ENCODE peak calls at places on chromosomes 16 and 17, in nine cellular contexts. One of them, this sample, is unnamed. For H3K4me1, the result is how much of the 10 kb centered on the place peaks cover.

GRCh38 chr16:17467923-17468540 is 2.7 kb downstream of the XYLT1 start:
- DNase-seq in mesendoderm: peak
- DNase-seq in right atrium auricular region: peak
- DNase-seq in effector memory CD4-positive, alpha-beta T cell: no peak
- DNase-seq in left ventricle myocardium inferior: peak
- DNase-seq in heart left ventricle: peak
- DNase-seq in GM23248: peak
- DNase-seq in colonic mucosa: peak
- DNase-seq in kidney: peak
- DNase-seq in this sample: peak

GRCh38 chr16:74623214-74623842 is 16.4 kb upstream of the GLG1 start:
- DNase-seq in mesendoderm: peak
- DNase-seq in right atrium auricular region: no peak
- DNase-seq in effector memory CD4-positive, alpha-beta T cell: no peak
- DNase-seq in left ventricle myocardium inferior: no peak
- DNase-seq in heart left ventricle: no peak
- DNase-seq in GM23248: peak
- DNase-seq in colonic mucosa: no peak
- DNase-seq in kidney: no peak
- DNase-seq in this sample: peak

GRCh38 chr17:33753452-33753851 is 460.4 kb upstream of the ASIC2 start:
- DNase-seq in mesendoderm: no peak
- DNase-seq in right atrium auricular region: no peak
- DNase-seq in effector memory CD4-positive, alpha-beta T cell: no peak
- DNase-seq in left ventricle myocardium inferior: no peak
- DNase-seq in heart left ventricle: no peak
- DNase-seq in GM23248: no peak
- DNase-seq in colonic mucosa: no peak
- DNase-seq in kidney: no peak
- DNase-seq in this sample: no peak

GRCh38 chr17:44235583-44235936 is 16.1 kb upstream of the UBTF start:
- DNase-seq in mesendoderm: no peak
- DNase-seq in right atrium auricular region: no peak
- DNase-seq in effector memory CD4-positive, alpha-beta T cell: no peak
- DNase-seq in left ventricle myocardium inferior: no peak
- DNase-seq in heart left ventricle: no peak
- DNase-seq in GM23248: peak
- DNase-seq in colonic mucosa: no peak
- DNase-seq in kidney: no peak
- DNase-seq in this sample: no peak

GRCh38 chr16:80997139-80997798 is 9.4 kb downstream of the CMC2 start:
- DNase-seq in mesendoderm: no peak
- DNase-seq in right atrium auricular region: no peak
- DNase-seq in effector memory CD4-positive, alpha-beta T cell: no peak
- DNase-seq in left ventricle myocardium inferior: no peak
- DNase-seq in heart left ventricle: no peak
- DNase-seq in GM23248: peak
- DNase-seq in colonic mucosa: no peak
- DNase-seq in kidney: no peak
- DNase-seq in this sample: peak

GRCh38 chr16:17572145-17572544 is 101.4 kb upstream of the XYLT1 start:
- DNase-seq in mesendoderm: peak
- DNase-seq in right atrium auricular region: no peak
- DNase-seq in effector memory CD4-positive, alpha-beta T cell: no peak
- DNase-seq in left ventricle myocardium inferior: no peak
- DNase-seq in heart left ventricle: no peak
- DNase-seq in GM23248: no peak
- DNase-seq in colonic mucosa: no peak
- DNase-seq in kidney: no peak
- DNase-seq in this sample: peak

GRCh38 chr16:82936941-82937551 is 310.3 kb downstream of the CDH13 start:
- DNase-seq in mesendoderm: peak
- DNase-seq in right atrium auricular region: no peak
- DNase-seq in effector memory CD4-positive, alpha-beta T cell: no peak
- DNase-seq in left ventricle myocardium inferior: no peak
- DNase-seq in heart left ventricle: no peak
- DNase-seq in GM23248: peak
- DNase-seq in colonic mucosa: no peak
- DNase-seq in kidney: no peak
- DNase-seq in this sample: no peak

GRCh38 chr16:49527621-49528020 is 154.0 kb downstream of the C16orf78 start:
- DNase-seq in mesendoderm: no peak
- DNase-seq in right atrium auricular region: no peak
- DNase-seq in effector memory CD4-positive, alpha-beta T cell: no peak
- DNase-seq in left ventricle myocardium inferior: no peak
- DNase-seq in heart left ventricle: no peak
- DNase-seq in GM23248: no peak
- DNase-seq in colonic mucosa: peak
- DNase-seq in kidney: peak
- DNase-seq in this sample: no peak

GRCh38 chr16:67419502-67419901 is 3.2 kb upstream of the ZDHHC1 start:
- DNase-seq in mesendoderm: no peak
- DNase-seq in right atrium auricular region: no peak
- DNase-seq in effector memory CD4-positive, alpha-beta T cell: no peak
- DNase-seq in left ventricle myocardium inferior: no peak
- DNase-seq in heart left ventricle: no peak
- DNase-seq in GM23248: no peak
- DNase-seq in colonic mucosa: no peak
- DNase-seq in kidney: no peak
- DNase-seq in this sample: no peak

GRCh38 chr17:65220732-65221131 is 83.6 kb downstream of the RGS9 start:
- DNase-seq in mesendoderm: peak
- DNase-seq in right atrium auricular region: no peak
- DNase-seq in effector memory CD4-positive, alpha-beta T cell: no peak
- DNase-seq in left ventricle myocardium inferior: no peak
- DNase-seq in heart left ventricle: no peak
- DNase-seq in GM23248: peak
- DNase-seq in colonic mucosa: no peak
- DNase-seq in kidney: no peak
- DNase-seq in this sample: no peak

GRCh38 chr16:82004651-82005490 is 6.4 kb downstream of the SDR42E1 start:
- DNase-seq in mesendoderm: peak
- DNase-seq in right atrium auricular region: no peak
- DNase-seq in effector memory CD4-positive, alpha-beta T cell: no peak
- DNase-seq in left ventricle myocardium inferior: peak
- DNase-seq in heart left ventricle: peak
- DNase-seq in GM23248: no peak
- DNase-seq in colonic mucosa: no peak
- DNase-seq in kidney: no peak
- DNase-seq in this sample: no peak

GRCh38 chr16:23132921-23133532 is 16.2 kb downstream of the USP31 start:
- DNase-seq in mesendoderm: no peak
- DNase-seq in right atrium auricular region: no peak
- DNase-seq in effector memory CD4-positive, alpha-beta T cell: no peak
- DNase-seq in left ventricle myocardium inferior: peak
- DNase-seq in heart left ventricle: peak
- DNase-seq in GM23248: peak
- DNase-seq in colonic mucosa: no peak
- DNase-seq in kidney: no peak
- DNase-seq in this sample: no peak

GRCh38 chr16:86836503-86837125 is 258.3 kb downstream of the FOXL1 start:
- DNase-seq in mesendoderm: no peak
- DNase-seq in right atrium auricular region: no peak
- DNase-seq in effector memory CD4-positive, alpha-beta T cell: no peak
- DNase-seq in left ventricle myocardium inferior: no peak
- DNase-seq in heart left ventricle: no peak
- DNase-seq in GM23248: peak
- DNase-seq in colonic mucosa: no peak
- DNase-seq in kidney: no peak
- DNase-seq in this sample: no peak

GRCh38 chr16:57424599-57424998 is 20.0 kb downstream of the CCL17 start:
- DNase-seq in mesendoderm: no peak
- DNase-seq in right atrium auricular region: no peak
- DNase-seq in effector memory CD4-positive, alpha-beta T cell: no peak
- DNase-seq in left ventricle myocardium inferior: no peak
- DNase-seq in heart left ventricle: no peak
- DNase-seq in GM23248: no peak
- DNase-seq in colonic mucosa: no peak
- DNase-seq in kidney: no peak
- DNase-seq in this sample: no peak

GRCh38 chr16:57422026-57422944 is 17.7 kb downstream of the CCL17 start:
- DNase-seq in mesendoderm: peak
- DNase-seq in right atrium auricular region: no peak
- DNase-seq in effector memory CD4-positive, alpha-beta T cell: no peak
- DNase-seq in left ventricle myocardium inferior: no peak
- DNase-seq in heart left ventricle: peak
- DNase-seq in GM23248: peak
- DNase-seq in colonic mucosa: peak
- DNase-seq in kidney: no peak
- DNase-seq in this sample: peak

GRCh38 chr16:57426356-57426755 is 20.8 kb downstream of the CIAPIN1 start:
- DNase-seq in mesendoderm: no peak
- DNase-seq in right atrium auricular region: no peak
- DNase-seq in effector memory CD4-positive, alpha-beta T cell: no peak
- DNase-seq in left ventricle myocardium inferior: no peak
- DNase-seq in heart left ventricle: no peak
- DNase-seq in GM23248: no peak
- DNase-seq in colonic mucosa: no peak
- DNase-seq in kidney: no peak
- DNase-seq in this sample: no peak

GRCh38 chr16:57419506-57419905 is 14.9 kb downstream of the CCL17 start:
- DNase-seq in mesendoderm: peak
- DNase-seq in right atrium auricular region: no peak
- DNase-seq in effector memory CD4-positive, alpha-beta T cell: no peak
- DNase-seq in left ventricle myocardium inferior: no peak
- DNase-seq in heart left ventricle: no peak
- DNase-seq in GM23248: no peak
- DNase-seq in colonic mucosa: no peak
- DNase-seq in kidney: no peak
- DNase-seq in this sample: no peak

GRCh38 chr16:57423152-57423551 is 18.6 kb downstream of the CCL17 start:
- DNase-seq in mesendoderm: no peak
- DNase-seq in right atrium auricular region: no peak
- DNase-seq in effector memory CD4-positive, alpha-beta T cell: no peak
- DNase-seq in left ventricle myocardium inferior: no peak
- DNase-seq in heart left ventricle: no peak
- DNase-seq in GM23248: no peak
- DNase-seq in colonic mucosa: no peak
- DNase-seq in kidney: no peak
- DNase-seq in this sample: no peak
- H3K4me3 ChIP-seq in mesendoderm: no peak
- H3K4me3 ChIP-seq in right atrium auricular region: no peak
- H3K4me3 ChIP-seq in effector memory CD4-positive, alpha-beta T cell: no peak
- H3K4me3 ChIP-seq in left ventricle myocardium inferior: no peak
- H3K4me3 ChIP-seq in heart left ventricle: no peak
- H3K4me3 ChIP-seq in GM23248: no peak
- H3K4me3 ChIP-seq in colonic mucosa: no peak
- H3K4me3 ChIP-seq in kidney: no peak
- H3K4me3 ChIP-seq in this sample: no peak

DNA sequence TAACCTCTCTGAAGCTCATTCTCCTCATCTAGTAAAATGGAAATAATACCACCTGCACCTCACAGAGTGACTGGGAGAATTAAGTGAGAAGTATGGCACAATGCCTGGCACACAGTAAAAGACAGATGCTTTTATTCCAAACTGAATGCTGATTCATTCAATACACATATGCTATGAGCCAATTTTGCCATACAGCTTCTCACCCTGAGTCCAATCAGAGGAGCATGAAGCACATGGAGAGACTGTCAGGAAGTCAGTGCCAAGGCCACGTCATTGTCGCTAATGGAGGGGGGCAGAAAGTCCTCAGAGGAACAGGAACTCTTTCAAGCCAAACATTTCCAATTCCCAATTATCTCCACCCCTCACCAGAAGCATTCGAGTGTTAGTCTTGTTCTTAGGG is 11.6 kb downstream of the MKS1 start:
- DNase-seq in mesendoderm: no peak
- DNase-seq in right atrium auricular region: no peak
- DNase-seq in effector memory CD4-positive, alpha-beta T cell: no peak
- DNase-seq in left ventricle myocardium inferior: no peak
- DNase-seq in heart left ventricle: no peak
- DNase-seq in GM23248: peak
- DNase-seq in colonic mucosa: no peak
- DNase-seq in kidney: no peak
- DNase-seq in this sample: no peak
- H3K4me1 ChIP-seq in mesendoderm: under half
- H3K4me1 ChIP-seq in right atrium auricular region: under half
- H3K4me1 ChIP-seq in effector memory CD4-positive, alpha-beta T cell: under half
- H3K4me1 ChIP-seq in left ventricle myocardium inferior: under half
- H3K4me1 ChIP-seq in heart left ventricle: under half
- H3K4me1 ChIP-seq in GM23248: under half
- H3K4me1 ChIP-seq in colonic mucosa: under half
- H3K4me1 ChIP-seq in kidney: under half
- H3K4me1 ChIP-seq in this sample: under half

DNA sequence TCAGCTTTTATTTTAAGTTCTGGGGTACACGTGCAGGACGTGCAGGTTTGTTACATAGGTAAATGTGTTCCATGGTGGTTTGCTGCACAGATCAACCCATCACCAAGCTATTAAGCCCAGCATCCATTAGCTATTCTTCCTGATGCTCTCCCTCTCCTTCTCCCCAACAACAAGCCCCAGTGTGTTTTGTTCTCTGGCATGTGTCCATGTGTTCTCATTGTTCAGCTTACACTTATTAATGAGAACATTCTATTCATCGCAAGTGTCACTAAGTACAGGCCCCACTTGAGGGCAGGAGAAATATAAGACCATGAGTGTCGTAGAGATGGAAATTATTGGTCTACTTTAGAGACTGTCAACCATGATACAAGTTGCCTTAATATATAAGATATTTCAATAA is 615.1 kb downstream of the CDH8 start:
- DNase-seq in mesendoderm: no peak
- DNase-seq in right atrium auricular region: no peak
- DNase-seq in effector memory CD4-positive, alpha-beta T cell: no peak
- DNase-seq in left ventricle myocardium inferior: no peak
- DNase-seq in heart left ventricle: no peak
- DNase-seq in GM23248: no peak
- DNase-seq in colonic mucosa: no peak
- DNase-seq in kidney: no peak
- DNase-seq in this sample: no peak
- H3K4me3 ChIP-seq in mesendoderm: no peak
- H3K4me3 ChIP-seq in right atrium auricular region: no peak
- H3K4me3 ChIP-seq in effector memory CD4-positive, alpha-beta T cell: no peak
- H3K4me3 ChIP-seq in left ventricle myocardium inferior: no peak
- H3K4me3 ChIP-seq in heart left ventricle: no peak
- H3K4me3 ChIP-seq in GM23248: no peak
- H3K4me3 ChIP-seq in colonic mucosa: no peak
- H3K4me3 ChIP-seq in kidney: no peak
- H3K4me3 ChIP-seq in this sample: no peak

DNA sequence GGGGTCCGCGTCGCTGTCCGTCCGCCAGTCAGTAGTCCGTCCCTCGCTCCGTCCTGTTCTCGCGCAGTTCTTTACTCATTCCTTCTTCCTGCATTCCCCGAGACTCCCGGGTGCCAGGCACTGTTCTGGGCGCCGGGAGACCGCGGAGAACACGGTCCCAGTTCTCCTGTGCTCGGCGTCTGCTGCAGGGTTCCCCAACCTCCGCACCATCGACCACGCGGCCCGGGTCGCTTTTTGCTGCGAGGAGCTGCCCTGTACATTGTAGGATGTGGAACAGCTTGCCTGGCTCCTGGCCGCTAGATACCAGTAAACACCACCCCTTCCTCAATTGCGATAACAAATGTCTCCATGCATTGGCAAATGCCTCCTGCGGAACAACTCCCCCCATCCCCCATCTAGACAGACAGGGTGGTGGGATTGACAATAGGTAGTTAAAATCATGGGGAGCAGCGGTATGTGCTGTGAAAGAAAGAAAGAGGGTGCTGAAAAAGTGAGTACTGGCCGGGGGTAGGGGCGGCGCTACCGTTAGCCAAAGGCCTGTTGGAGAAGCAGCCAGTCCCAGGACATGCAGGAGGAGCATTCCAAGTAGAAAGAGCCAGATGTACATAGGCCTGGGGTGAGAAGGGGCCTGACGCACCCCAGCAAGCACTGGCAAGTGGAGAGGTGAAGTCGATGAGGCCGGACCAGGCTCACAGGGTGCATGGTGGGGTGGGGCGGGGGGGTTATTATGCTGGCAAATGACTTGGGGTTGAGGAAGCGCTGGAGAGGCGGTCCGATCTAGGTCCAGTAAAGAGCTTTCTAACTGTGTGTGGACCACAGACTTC is 655 bp downstream of the TRAF7 start:
- DNase-seq in mesendoderm: peak
- DNase-seq in right atrium auricular region: peak
- DNase-seq in effector memory CD4-positive, alpha-beta T cell: no peak
- DNase-seq in left ventricle myocardium inferior: no peak
- DNase-seq in heart left ventricle: no peak
- DNase-seq in GM23248: peak
- DNase-seq in colonic mucosa: peak
- DNase-seq in kidney: peak
- DNase-seq in this sample: peak
- H3K4me1 ChIP-seq in mesendoderm: under half
- H3K4me1 ChIP-seq in right atrium auricular region: under half
- H3K4me1 ChIP-seq in effector memory CD4-positive, alpha-beta T cell: under half
- H3K4me1 ChIP-seq in left ventricle myocardium inferior: half or more
- H3K4me1 ChIP-seq in heart left ventricle: half or more
- H3K4me1 ChIP-seq in GM23248: under half
- H3K4me1 ChIP-seq in colonic mucosa: half or more
- H3K4me1 ChIP-seq in kidney: half or more
- H3K4me1 ChIP-seq in this sample: under half

This sample was measured in small intestine.